ENCODE peak calls at places on chromosome 10, in five cellular contexts. I is mucosa of gallbladder, Q is Calu3, Z is fibroblast of pulmonary artery, T is Daoy. D is an unnamed sample.

GRCh38 chr10:50805981-50806622 is 66.4 kb downstream of the ASAH2B start:
- DNase-seq in T (peak), I (no peak), Z (no peak), Q (no peak), D (no peak)

GRCh38 chr10:58797356-58797755 is 284.7 kb downstream of the BICC1 start:
- DNase-seq in Z (no peak), Q (no peak), I (no peak), T (no peak), D (no peak)

GRCh38 chr10:123821136-123821535 is 70.5 kb downstream of the CPXM2 start:
- DNase-seq in Q (no peak), I (no peak), T (no peak), Z (no peak), D (no peak)

GRCh38 chr10:6912424-6912823 is 332.3 kb upstream of the PRKCQ start:
- DNase-seq in T (peak), Q (no peak), I (no peak), Z (peak), D (no peak)

GRCh38 chr10:34426041-34426440 is 389.1 kb downstream of the PARD3 start:
- DNase-seq in T (no peak), Q (no peak), I (no peak), Z (no peak), D (no peak)

GRCh38 chr10:51892965-51893658 is 193.7 kb upstream of the CSTF2T start:
- DNase-seq in Q (peak), I (no peak), T (peak), Z (peak), D (no peak)

GRCh38 chr10:102090772-102091171 is 25.6 kb downstream of the HPS6 start:
- DNase-seq in Q (no peak), Z (no peak), I (no peak), T (peak), D (no peak)

GRCh38 chr10:62511238-62511637 is 137.1 kb downstream of the ZNF365 start:
- DNase-seq in I (no peak), Z (no peak), T (no peak), Q (no peak), D (no peak)

GRCh38 chr10:133277993-133278576 is 1.4 kb upstream of the ADAM8 start:
- DNase-seq in Q (no peak), T (no peak), Z (no peak), I (no peak), D (no peak)

GRCh38 chr10:93701903-93702277 is 502 bp downstream of the FRA10AC1 start:
- DNase-seq in I (no peak), Q (no peak), Z (peak), T (peak), D (peak)

GRCh38 chr10:129259128-129259527 is 207.9 kb upstream of the MGMT start:
- DNase-seq in I (no peak), Q (no peak), Z (peak), T (no peak), D (no peak)

GRCh38 chr10:50574932-50575331 is 48.8 kb downstream of the SGMS1 start:
- DNase-seq in Z (no peak), T (no peak), I (no peak), Q (no peak), D (no peak)

GRCh38 chr10:6313107-6313895 is 110.6 kb downstream of the PFKFB3 start:
- DNase-seq in I (no peak), T (no peak), Z (no peak), Q (no peak), D (no peak)

GRCh38 chr10:118698421-118698820 is 56.3 kb downstream of the CACUL1 start:
- DNase-seq in Z (peak), I (peak), Q (peak), T (peak), D (no peak)

GRCh38 chr10:86100581-86101061 is 266.0 kb downstream of the GRID1 start:
- DNase-seq in I (no peak), Q (peak), Z (peak), T (no peak), D (peak)

GRCh38 chr10:69630651-69631400 is 779 bp downstream of the FAM241B start:
- DNase-seq in T (no peak), I (no peak), Q (no peak), Z (no peak), D (no peak)

GRCh38 chr10:102752266-102752930 is 8.7 kb downstream of the WBP1L start:
- DNase-seq in Q (no peak), I (no peak), T (no peak), Z (peak), D (no peak)

GRCh38 chr10:13792011-13792410 is 205.2 kb downstream of the PRPF18 start:
- DNase-seq in T (no peak), Z (no peak), Q (peak), I (peak), D (no peak)

GRCh38 chr10:64648915-64649314 is 1127.7 kb downstream of the REEP3 start:
- DNase-seq in Q (peak), Z (no peak), I (no peak), T (no peak), D (peak)

GRCh38 chr10:75107756-75108683 is 3.4 kb upstream of the SAMD8 start:
- DNase-seq in Z (no peak), T (peak), Q (peak), I (no peak), D (no peak)

GRCh38 chr10:89783406-89783805 is 82.0 kb downstream of the KIF20B start:
- DNase-seq in Q (no peak), T (no peak), Z (peak), I (no peak), D (no peak)

GRCh38 chr10:70148516-70148915 is 2.0 kb upstream of the TYSND1 start:
- DNase-seq in I (no peak), T (no peak), Z (no peak), Q (no peak), D (no peak)

GRCh38 chr10:26090762-26091161 is 125.8 kb upstream of the GAD2 start:
- DNase-seq in Z (no peak), I (no peak), Q (no peak), T (no peak), D (no peak)

GRCh38 chr10:18060217-18060616 is 80.0 kb upstream of the CACNB2 start:
- DNase-seq in Q (no peak), T (no peak), I (peak), Z (peak), D (no peak)

GRCh38 chr10:112000466-112000865 is 183.1 kb downstream of the GPAM start:
- DNase-seq in I (no peak), T (no peak), Z (no peak), Q (no peak), D (no peak)

D was measured in NCI-H460.